ENCODE peak calls at places on chromosomes 7 and 10, in four cellular contexts. T is stomach, Q is esophagus muscularis mucosa, V is prostate gland. H is an unnamed sample. For H3K4me1, the result is how much of the 10 kb centered on the place peaks cover.

GRCh38 chr10:110323503-110323902 is 18.8 kb upstream of the SMNDC1 start:
- DNase-seq in T (no peak), Q (peak), V (no peak), H (no peak)

GRCh38 chr10:99784025-99784730 is 1.7 kb downstream of the ABCC2 start:
- DNase-seq in T (no peak), Q (no peak), V (no peak), H (no peak)

GRCh38 chr10:84329986-84330651 is 1.7 kb downstream of the CCSER2 start:
- DNase-seq in T (no peak), Q (no peak), V (no peak), H (no peak)

GRCh38 chr10:2926918-2927660 is 140.3 kb upstream of the PFKP start:
- DNase-seq in T (no peak), Q (no peak), V (no peak), H (no peak)

GRCh38 chr7:132577206-132578049 is 1.2 kb upstream of the PLXNA4 start:
- DNase-seq in T (peak), Q (no peak), V (peak), H (no peak)

GRCh38 chr10:48634198-48634983 is 29.5 kb upstream of the ARHGAP22 start:
- DNase-seq in T (no peak), Q (peak), V (no peak), H (peak)

GRCh38 chr7:155759740-155760430 is 52.4 kb downstream of the SHH start:
- DNase-seq in T (no peak), Q (no peak), V (no peak), H (no peak)

GRCh38 chr7:157983442-157984137 is 604.0 kb downstream of the PTPRN2 start:
- DNase-seq in T (no peak), Q (no peak), V (no peak), H (peak)

GRCh38 chr7:43619213-43620012 is 36.5 kb downstream of the STK17A start:
- DNase-seq in T (no peak), Q (no peak), V (no peak), H (no peak)

GRCh38 chr10:101397140-101397539 is 43.2 kb downstream of the BTRC start:
- DNase-seq in T (no peak), Q (no peak), V (no peak), H (no peak)

GRCh38 chr7:108310351-108310750 is 145.9 kb downstream of the NRCAM start:
- DNase-seq in T (no peak), Q (no peak), V (no peak), H (no peak)

GRCh38 chr10:29157321-29157720 is 131.5 kb upstream of the LYZL1 start:
- DNase-seq in T (no peak), Q (no peak), V (no peak), H (no peak)

GRCh38 chr7:127396184-127396583 is 3.7 kb upstream of the ZNF800 start:
- DNase-seq in T (no peak), Q (no peak), V (no peak), H (no peak)

GRCh38 chr7:105876091-105876963 is at the start of gene ATXN7L1:
- DNase-seq in T (peak), Q (peak), V (peak), H (peak)

GRCh38 chr10:11058965-11059364 is 41.3 kb downstream of the CELF2 start:
- DNase-seq in T (no peak), Q (no peak), V (no peak), H (no peak)

GRCh38 chr10:132453470-132453861 is 56.5 kb downstream of the PWWP2B start:
- DNase-seq in T (no peak), Q (no peak), V (no peak), H (peak)

GRCh38 chr10:132451506-132452215 is 54.7 kb downstream of the PWWP2B start:
- DNase-seq in T (peak), Q (no peak), V (no peak), H (peak)

GRCh38 chr10:132452216-132452650 is 55.2 kb downstream of the PWWP2B start:
- DNase-seq in T (no peak), Q (no peak), V (no peak), H (peak)

GRCh38 chr10:132454296-132455198 is 57.5 kb downstream of the PWWP2B start:
- DNase-seq in T (no peak), Q (no peak), V (no peak), H (peak)

DNA sequence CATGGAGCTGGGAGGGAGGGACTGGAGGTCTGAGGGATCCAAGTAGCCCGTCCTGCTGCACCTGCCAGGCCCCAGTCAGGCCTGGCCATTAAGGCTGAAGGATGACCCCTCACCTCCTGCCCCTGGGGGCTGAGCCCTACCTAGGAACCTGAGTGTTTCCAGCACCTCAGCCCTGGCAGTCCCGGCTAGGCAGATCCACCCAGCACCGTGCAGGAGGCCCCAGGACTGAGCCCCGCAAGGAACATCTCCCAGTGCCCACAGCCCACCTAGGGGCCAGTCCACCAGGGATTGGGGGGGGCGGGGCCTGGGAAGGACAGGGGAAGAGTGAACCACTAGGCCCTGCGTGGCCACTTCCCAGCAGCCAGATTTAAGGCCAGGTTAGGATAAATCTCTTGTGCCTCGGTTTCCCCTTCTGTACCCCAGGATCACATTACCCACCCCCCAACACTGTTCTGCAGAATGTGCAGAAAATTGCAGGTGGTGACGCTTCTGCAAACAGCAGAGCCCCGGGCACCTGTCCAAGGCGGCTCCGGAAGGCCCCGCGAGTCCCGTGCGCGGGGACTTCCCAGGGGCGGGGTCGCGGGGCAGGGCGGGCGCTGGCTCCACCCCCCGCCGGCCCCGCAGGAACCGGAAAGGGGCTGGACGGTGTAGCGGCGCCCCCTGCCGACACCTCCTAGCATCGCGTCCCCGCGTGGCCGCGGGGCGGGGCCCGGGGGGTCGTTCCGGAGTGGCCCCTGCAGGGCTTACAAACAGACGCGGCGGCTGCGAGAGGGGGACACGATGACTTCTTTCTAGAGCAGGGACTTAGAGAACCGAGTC is 55.9 kb downstream of the PWWP2B start:
- DNase-seq in T (peak), Q (no peak), V (peak), H (peak)
- H3K4me3 ChIP-seq in T (peak), Q (peak), V (peak), H (no peak)

DNA sequence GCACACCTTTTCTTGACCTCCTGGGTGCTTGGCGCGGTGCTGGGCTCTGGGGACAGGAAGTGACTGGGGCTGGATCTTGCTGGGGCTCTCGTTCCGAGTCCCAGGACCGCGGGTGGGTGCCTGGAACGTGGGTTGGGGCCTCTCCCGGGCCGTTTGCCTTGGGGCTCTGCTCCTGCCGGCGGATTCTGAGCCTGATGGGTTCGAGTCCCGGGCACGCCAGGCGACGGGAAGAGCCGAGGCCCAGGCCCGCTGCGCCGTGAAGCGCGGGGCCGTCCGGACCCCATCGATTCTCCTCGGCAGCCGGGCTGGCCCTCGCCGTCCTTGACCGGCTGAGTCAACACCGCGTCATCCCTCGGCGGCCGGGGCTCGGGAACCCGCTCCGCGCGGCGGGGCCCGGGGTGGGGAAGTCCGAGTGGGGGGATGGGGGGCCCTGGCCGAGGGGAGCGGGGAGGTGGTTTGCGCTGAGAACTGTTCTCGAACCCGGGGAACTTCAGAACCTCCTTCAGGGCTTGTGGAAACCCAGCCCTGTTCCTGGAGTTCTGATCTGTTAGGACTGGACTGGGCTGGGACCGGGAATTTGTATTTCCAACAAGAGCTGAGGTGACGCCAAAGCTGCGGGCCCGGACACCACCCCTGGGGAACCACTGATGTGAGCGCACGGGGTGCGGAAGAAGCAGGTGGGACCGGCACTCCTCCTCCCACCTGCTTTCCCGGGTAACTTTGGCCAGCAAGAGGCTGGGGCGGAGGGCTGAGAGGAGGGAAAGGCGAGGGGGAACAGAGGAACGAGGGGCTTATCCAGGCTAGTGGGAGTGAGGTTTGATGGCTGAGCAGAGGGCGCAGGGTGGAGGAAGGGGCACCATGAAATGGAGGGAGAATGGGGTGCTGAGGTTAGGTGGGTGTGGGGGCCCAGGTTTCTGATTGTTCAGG is 6.2 kb downstream of the HHEX start:
- DNase-seq in T (no peak), Q (peak), V (no peak), H (peak)
- TF ChIP-seq POLR2AphosphoS5 in T (no peak), Q (no peak), V (no peak), H (peak)

GRCh38 chr10:79315602-79315920 is 31.7 kb upstream of the PPIF start:
- DNase-seq in T (no peak), Q (no peak), V (no peak), H (no peak)
- H3K4me1 ChIP-seq in T (under half), Q (under half), V (under half), H (under half)

GRCh38 chr7:15561840-15562239 is at the start of gene AGMO:
- DNase-seq in T (no peak), Q (no peak), V (no peak), H (no peak)
- H3K4me3 ChIP-seq in T (no peak), Q (peak), V (no peak), H (no peak)

H was measured in spleen.